ENCODE peak calls at places on chromosome 1, in seven cellular contexts. One of them, this sample, is unnamed.

GRCh38 chr1:108829498-108829916 is 27.4 kb downstream of the AKNAD1 start:
- DNase-seq in Panc1: peak; percentile 63
- DNase-seq in GM23338: no peak
- DNase-seq in A549: no peak
- DNase-seq in GM12878: no peak
- DNase-seq in HCT116: no peak
- DNase-seq in K562: no peak
- DNase-seq in this sample: no peak

GRCh38 chr1:89635825-89636815 is 3.2 kb downstream of the LRRC8C start:
- DNase-seq in Panc1: peak; percentile 76
- DNase-seq in GM23338: no peak
- DNase-seq in A549: no peak
- DNase-seq in GM12878: no peak
- DNase-seq in HCT116: no peak
- DNase-seq in K562: no peak
- DNase-seq in this sample: no peak

GRCh38 chr1:93448983-93449805 is 1.3 kb downstream of the FNBP1L start:
- DNase-seq in Panc1: no peak
- DNase-seq in GM23338: peak; percentile 84
- DNase-seq in A549: peak; percentile 21
- DNase-seq in GM12878: no peak
- DNase-seq in HCT116: no peak
- DNase-seq in K562: no peak
- DNase-seq in this sample: no peak

GRCh38 chr1:228348708-228349467 is 57.7 kb downstream of the TRIM11 start:
- DNase-seq in Panc1: no peak
- DNase-seq in GM23338: no peak
- DNase-seq in A549: no peak
- DNase-seq in GM12878: no peak
- DNase-seq in HCT116: no peak
- DNase-seq in K562: no peak
- DNase-seq in this sample: no peak

GRCh38 chr1:204426474-204426873 is 14.9 kb upstream of the PPP1R15B start:
- DNase-seq in Panc1: no peak
- DNase-seq in GM23338: no peak
- DNase-seq in A549: no peak
- DNase-seq in GM12878: no peak
- DNase-seq in HCT116: no peak
- DNase-seq in K562: no peak
- DNase-seq in this sample: no peak

GRCh38 chr1:42913426-42914091 is 45.1 kb downstream of the SLC2A1 start:
- DNase-seq in Panc1: peak; percentile 82
- DNase-seq in GM23338: peak; percentile 93
- DNase-seq in A549: peak; percentile 48
- DNase-seq in GM12878: peak; percentile 64
- DNase-seq in HCT116: peak; percentile 78
- DNase-seq in K562: peak; percentile 86
- DNase-seq in this sample: no peak

GRCh38 chr1:182269097-182269496 is 122.5 kb downstream of the GLUL start:
- DNase-seq in Panc1: no peak
- DNase-seq in GM23338: no peak
- DNase-seq in A549: no peak
- DNase-seq in GM12878: no peak
- DNase-seq in HCT116: no peak
- DNase-seq in K562: no peak
- DNase-seq in this sample: no peak

GRCh38 chr1:167328762-167329483 is 108.2 kb downstream of the POU2F1 start:
- DNase-seq in Panc1: no peak
- DNase-seq in GM23338: peak; percentile 56
- DNase-seq in A549: no peak
- DNase-seq in GM12878: peak; percentile 84
- DNase-seq in HCT116: no peak
- DNase-seq in K562: peak; percentile 55
- DNase-seq in this sample: peak; percentile 77

GRCh38 chr1:31101147-31101502 is 35.6 kb upstream of the PUM1 start:
- DNase-seq in Panc1: no peak
- DNase-seq in GM23338: no peak
- DNase-seq in A549: no peak
- DNase-seq in GM12878: no peak
- DNase-seq in HCT116: no peak
- DNase-seq in K562: peak; percentile 86
- DNase-seq in this sample: no peak

GRCh38 chr1:156727914-156728598 is at the start of gene METTL25B:
- DNase-seq in Panc1: no peak
- DNase-seq in GM23338: peak; percentile 93
- DNase-seq in A549: peak; percentile 90
- DNase-seq in GM12878: no peak
- DNase-seq in HCT116: no peak
- DNase-seq in K562: peak; percentile 93
- DNase-seq in this sample: peak; percentile 86

GRCh38 chr1:91224878-91225277 is 179.8 kb downstream of the HFM1 start:
- DNase-seq in Panc1: no peak
- DNase-seq in GM23338: no peak
- DNase-seq in A549: no peak
- DNase-seq in GM12878: no peak
- DNase-seq in HCT116: no peak
- DNase-seq in K562: no peak
- DNase-seq in this sample: no peak

GRCh38 chr1:186878356-186878755 is 49.6 kb downstream of the PLA2G4A start:
- DNase-seq in Panc1: no peak
- DNase-seq in GM23338: no peak
- DNase-seq in A549: no peak
- DNase-seq in GM12878: no peak
- DNase-seq in HCT116: no peak
- DNase-seq in K562: no peak
- DNase-seq in this sample: no peak

GRCh38 chr1:205396972-205397616 is 24.8 kb downstream of the LEMD1 start:
- DNase-seq in Panc1: peak; percentile 32
- DNase-seq in GM23338: peak; percentile 92
- DNase-seq in A549: peak; percentile 61
- DNase-seq in GM12878: peak; percentile 8
- DNase-seq in HCT116: peak; percentile 77
- DNase-seq in K562: peak; percentile 68
- DNase-seq in this sample: peak; percentile 19

GRCh38 chr1:29593601-29594382 is 357.5 kb downstream of the PTPRU start:
- DNase-seq in Panc1: no peak
- DNase-seq in GM23338: no peak
- DNase-seq in A549: no peak
- DNase-seq in GM12878: no peak
- DNase-seq in HCT116: no peak
- DNase-seq in K562: no peak
- DNase-seq in this sample: no peak

GRCh38 chr1:111690306-111690617 is 48.9 kb downstream of the INKA2 start:
- DNase-seq in Panc1: no peak
- DNase-seq in GM23338: no peak
- DNase-seq in A549: no peak
- DNase-seq in GM12878: no peak
- DNase-seq in HCT116: no peak
- DNase-seq in K562: no peak
- DNase-seq in this sample: no peak

GRCh38 chr1:226980122-226980551 is 40.0 kb downstream of the COQ8A start:
- DNase-seq in Panc1: no peak
- DNase-seq in GM23338: no peak
- DNase-seq in A549: no peak
- DNase-seq in GM12878: no peak
- DNase-seq in HCT116: no peak
- DNase-seq in K562: no peak
- DNase-seq in this sample: no peak

DNA sequence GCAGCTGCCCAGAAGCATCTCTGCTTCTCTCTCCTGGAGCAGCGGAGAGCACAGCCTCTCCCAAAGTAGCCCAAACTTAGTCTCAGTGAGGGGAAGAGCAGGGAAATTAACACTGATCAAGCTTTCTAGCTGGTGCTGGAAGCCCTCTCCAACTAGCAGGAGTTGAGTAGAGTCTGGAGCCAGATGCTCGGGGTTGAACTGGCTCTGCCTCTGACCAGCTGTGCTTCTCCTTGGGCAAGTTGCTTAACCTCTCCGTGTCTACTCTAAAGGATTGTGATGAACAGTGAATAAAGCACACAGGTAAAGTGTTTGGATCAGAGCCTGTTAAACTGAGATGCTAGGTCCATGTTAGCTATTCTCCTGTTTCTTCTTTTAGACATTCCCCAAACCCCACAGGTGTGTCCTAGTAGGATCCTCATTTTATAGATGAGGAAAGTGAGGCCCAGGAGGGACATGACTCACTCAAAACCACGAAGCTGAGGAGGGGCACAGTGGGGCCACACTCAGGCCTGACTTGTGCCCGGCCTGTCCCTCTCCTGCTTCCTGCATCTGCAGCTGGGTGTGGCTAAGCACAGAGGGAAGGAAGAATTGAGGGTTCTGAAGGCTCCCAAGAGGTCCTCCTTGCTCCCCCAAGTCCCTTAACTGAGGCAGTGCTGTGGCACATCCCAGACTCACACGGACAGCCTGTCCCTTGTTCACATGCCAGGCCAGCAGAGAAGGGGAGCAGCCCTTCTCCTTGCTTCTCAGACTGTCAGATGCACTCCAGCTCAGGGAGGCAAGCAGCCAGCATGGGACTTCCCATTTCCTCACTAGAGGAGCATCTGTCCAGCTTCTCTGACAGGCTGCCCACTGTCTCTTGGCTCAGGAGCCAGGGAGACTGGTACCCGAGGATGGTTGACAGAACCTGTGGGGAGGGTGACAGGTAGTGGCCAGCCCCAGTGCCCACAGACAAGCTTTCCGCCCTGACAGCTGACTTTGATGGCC is 152.0 kb upstream of the IGSF21 start:
- DNase-seq in Panc1: no peak
- DNase-seq in GM23338: no peak
- DNase-seq in A549: no peak
- DNase-seq in GM12878: no peak
- DNase-seq in HCT116: no peak
- DNase-seq in K562: no peak
- DNase-seq in this sample: no peak
- TF ChIP-seq REST in Panc1: no peak
- TF ChIP-seq REST in GM23338: no peak
- TF ChIP-seq REST in A549: no peak
- TF ChIP-seq REST in GM12878: no peak
- TF ChIP-seq REST in HCT116: no peak
- TF ChIP-seq REST in K562: no peak
- TF ChIP-seq REST in this sample: no peak

DNA sequence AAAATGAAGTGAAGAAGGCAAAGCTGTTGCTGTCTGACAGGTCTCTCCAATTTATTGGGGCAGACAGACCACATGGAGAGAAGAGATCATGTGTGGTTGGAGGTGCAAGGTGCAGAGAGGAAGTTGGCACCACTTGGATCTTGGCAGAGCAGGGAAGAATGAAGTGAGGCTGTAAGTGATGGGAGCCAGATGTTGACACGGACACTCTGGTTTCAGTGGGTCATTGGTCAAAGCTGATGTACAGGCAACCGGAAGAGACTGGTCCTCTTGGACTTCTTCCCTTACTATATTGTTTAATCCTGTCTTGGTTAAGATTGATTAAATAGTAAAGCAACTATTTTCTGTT is 49.3 kb downstream of the NENF start:
- DNase-seq in Panc1: no peak
- DNase-seq in GM23338: no peak
- DNase-seq in A549: no peak
- DNase-seq in GM12878: no peak
- DNase-seq in HCT116: no peak
- DNase-seq in K562: no peak
- DNase-seq in this sample: no peak
- TF ChIP-seq REST in Panc1: no peak
- TF ChIP-seq REST in GM23338: no peak
- TF ChIP-seq REST in A549: no peak
- TF ChIP-seq REST in GM12878: no peak
- TF ChIP-seq REST in HCT116: no peak
- TF ChIP-seq REST in K562: no peak
- TF ChIP-seq REST in this sample: no peak

GRCh38 chr1:18947570-18947969 is 8.9 kb downstream of the IFFO2 start:
- DNase-seq in Panc1: no peak
- DNase-seq in GM23338: no peak
- DNase-seq in A549: no peak
- DNase-seq in GM12878: no peak
- DNase-seq in HCT116: no peak
- DNase-seq in K562: no peak
- DNase-seq in this sample: no peak

GRCh38 chr1:18948048-18948912 is 8.2 kb downstream of the IFFO2 start:
- DNase-seq in Panc1: no peak
- DNase-seq in GM23338: no peak
- DNase-seq in A549: no peak
- DNase-seq in GM12878: no peak
- DNase-seq in HCT116: no peak
- DNase-seq in K562: no peak
- DNase-seq in this sample: no peak

GRCh38 chr1:18949689-18950414 is 6.6 kb downstream of the IFFO2 start:
- DNase-seq in Panc1: no peak
- DNase-seq in GM23338: peak; percentile 72
- DNase-seq in A549: no peak
- DNase-seq in GM12878: no peak
- DNase-seq in HCT116: no peak
- DNase-seq in K562: peak; percentile 49
- DNase-seq in this sample: no peak

GRCh38 chr1:18950415-18951026 is 6.0 kb downstream of the IFFO2 start:
- DNase-seq in Panc1: no peak
- DNase-seq in GM23338: no peak
- DNase-seq in A549: no peak
- DNase-seq in GM12878: no peak
- DNase-seq in HCT116: no peak
- DNase-seq in K562: no peak
- DNase-seq in this sample: no peak

DNA sequence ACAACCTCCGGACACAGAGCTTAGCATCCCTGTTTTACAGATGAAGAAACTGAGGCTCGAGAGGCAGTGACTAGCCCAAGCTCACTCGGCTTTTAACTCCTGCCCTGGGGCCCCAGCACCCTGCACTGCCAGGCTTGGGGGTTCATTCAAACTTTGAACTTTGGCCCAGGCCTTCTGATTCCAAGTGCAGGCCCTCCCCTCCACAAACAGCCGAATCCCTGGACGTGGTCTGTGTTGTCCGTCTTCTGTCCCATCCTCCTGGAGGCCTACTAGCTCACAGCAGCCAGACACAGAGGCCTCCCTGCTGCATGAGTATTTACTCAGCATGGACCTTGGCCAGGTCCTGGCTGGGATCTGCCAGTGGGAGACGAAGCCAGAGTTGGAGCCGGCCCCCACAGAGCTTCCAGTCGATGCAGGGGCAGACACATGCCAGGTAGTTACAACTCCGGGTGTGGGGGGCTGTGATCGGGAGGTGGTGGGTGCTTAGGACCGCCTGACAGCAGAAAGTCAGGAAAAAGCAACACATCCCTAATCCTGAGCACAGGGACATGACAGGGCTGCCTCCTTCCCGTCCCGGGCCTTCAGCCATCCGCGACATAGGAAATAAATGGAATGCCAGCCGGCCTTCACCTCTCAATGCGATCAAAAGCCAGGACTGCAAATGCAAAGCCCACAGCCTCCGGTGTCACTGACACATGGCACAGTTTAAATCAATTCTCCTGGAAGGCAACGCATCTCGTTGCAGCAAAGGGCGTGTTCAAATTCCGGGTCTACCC is 7.4 kb downstream of the IFFO2 start:
- DNase-seq in Panc1: no peak
- DNase-seq in GM23338: peak; percentile 24
- DNase-seq in A549: no peak
- DNase-seq in GM12878: no peak
- DNase-seq in HCT116: no peak
- DNase-seq in K562: no peak
- DNase-seq in this sample: no peak
- TF ChIP-seq REST in Panc1: no peak
- TF ChIP-seq REST in GM23338: no peak
- TF ChIP-seq REST in A549: peak; percentile 39
- TF ChIP-seq REST in GM12878: no peak
- TF ChIP-seq REST in HCT116: no peak
- TF ChIP-seq REST in K562: no peak
- TF ChIP-seq REST in this sample: no peak

GRCh38 chr1:39406533-39407478 is 84.6 kb upstream of the BMP8A start:
- DNase-seq in Panc1: no peak
- DNase-seq in GM23338: no peak
- DNase-seq in A549: no peak
- DNase-seq in GM12878: no peak
- DNase-seq in HCT116: no peak
- DNase-seq in K562: no peak
- DNase-seq in this sample: no peak
- TF ChIP-seq REST in Panc1: no peak
- TF ChIP-seq REST in GM23338: no peak
- TF ChIP-seq REST in A549: no peak
- TF ChIP-seq REST in GM12878: no peak
- TF ChIP-seq REST in HCT116: no peak
- TF ChIP-seq REST in K562: no peak
- TF ChIP-seq REST in this sample: no peak

This sample was measured in HL-60.